ENCODE peak calls at places on chromosomes 12 and 14, in seven cellular contexts. X is A549, B is body of pancreas, C is upper lobe of left lung, L is HCT116, H is right lobe of liver, G is GM12878. V is an unnamed sample.
A peak's percentile ranks its signal among the peaks of the same experiment; 100 is the strongest.

GRCh38 chr12:75482636-75483035 is 2.1 kb downstream of the GLIPR1 start:
- ATAC-seq in X (no peak), B (no peak), C (no peak), L (no peak), H (no peak), G (peak; percentile 25), V (no peak)

GRCh38 chr12:27984275-27984674 is 11.7 kb upstream of the PTHLH start:
- ATAC-seq in X (peak; percentile 95), B (no peak), C (no peak), L (no peak), H (no peak), G (no peak), V (no peak)

GRCh38 chr12:77833329-77833728 is 2.6 kb downstream of the NAV3 start:
- ATAC-seq in X (no peak), B (no peak), C (peak; percentile 53), L (no peak), H (no peak), G (peak; percentile 53), V (peak; percentile 47)

GRCh38 chr12:122243965-122244364 is 18.1 kb upstream of the DIABLO start:
- ATAC-seq in X (no peak), B (no peak), C (no peak), L (no peak), H (no peak), G (no peak), V (no peak)

GRCh38 chr12:13652105-13652504 is 329.3 kb downstream of the GRIN2B start:
- ATAC-seq in X (no peak), B (no peak), C (peak; percentile 74), L (no peak), H (no peak), G (no peak), V (no peak)

GRCh38 chr12:14950982-14951746 is 10.2 kb downstream of the ARHGDIB start:
- ATAC-seq in X (no peak), B (no peak), C (no peak), L (peak; percentile 94), H (no peak), G (no peak), V (no peak)

GRCh38 chr14:101177301-101178055 is 274.0 kb upstream of the RTL1 start:
- ATAC-seq in X (no peak), B (no peak), C (no peak), L (no peak), H (no peak), G (no peak), V (no peak)

GRCh38 chr14:88079624-88080023 is 74.7 kb downstream of the GPR65 start:
- ATAC-seq in X (no peak), B (no peak), C (no peak), L (no peak), H (no peak), G (no peak), V (no peak)

GRCh38 chr14:57712101-57712500 is 153.8 kb downstream of the SLC35F4 start:
- ATAC-seq in X (no peak), B (no peak), C (no peak), L (no peak), H (no peak), G (peak; percentile 51), V (no peak)

GRCh38 chr12:63086149-63086915 is 64.7 kb downstream of the AVPR1A start:
- ATAC-seq in X (no peak), B (no peak), C (no peak), L (no peak), H (peak; percentile 97), G (no peak), V (no peak)

GRCh38 chr12:15350643-15351042 is 28.3 kb downstream of the PTPRO start:
- ATAC-seq in X (no peak), B (no peak), C (no peak), L (no peak), H (no peak), G (no peak), V (no peak)

GRCh38 chr14:53042480-53042879 is 91.6 kb upstream of the FERMT2 start:
- ATAC-seq in X (no peak), B (no peak), C (no peak), L (no peak), H (peak; percentile 93), G (no peak), V (no peak)

GRCh38 chr12:103166949-103167348 is 209.5 kb downstream of the ASCL1 start:
- ATAC-seq in X (no peak), B (no peak), C (no peak), L (no peak), H (peak; percentile 84), G (no peak), V (no peak)

GRCh38 chr14:31752867-31753661 is 191.9 kb downstream of the NUBPL start:
- ATAC-seq in X (no peak), B (no peak), C (peak; percentile 65), L (no peak), H (no peak), G (peak; percentile 70), V (no peak)

GRCh38 chr12:115375188-115375991 is 691.4 kb upstream of the TBX3 start:
- ATAC-seq in X (peak; percentile 81), B (no peak), C (no peak), L (peak; percentile 72), H (no peak), G (peak; percentile 96), V (no peak)

GRCh38 chr12:97713972-97714588 is 251.5 kb downstream of the RMST start:
- ATAC-seq in X (no peak), B (peak; percentile 89), C (no peak), L (no peak), H (peak; percentile 83), G (no peak), V (no peak)

GRCh38 chr14:56774503-56774902 is 35.8 kb downstream of the OTX2 start:
- ATAC-seq in X (no peak), B (no peak), C (no peak), L (no peak), H (no peak), G (no peak), V (no peak)

GRCh38 chr12:56007892-56008471 is 10.9 kb downstream of the SUOX start:
- ATAC-seq in X (peak; percentile 71), B (peak; percentile 17), C (peak; percentile 19), L (peak; percentile 21), H (peak; percentile 3), G (peak; percentile 51), V (peak; percentile 23)

GRCh38 chr14:22515961-22516360 is 73.1 kb downstream of the DAD1 start:
- ATAC-seq in X (no peak), B (no peak), C (no peak), L (no peak), H (no peak), G (no peak), V (no peak)

GRCh38 chr14:22517117-22517720 is 71.8 kb downstream of the DAD1 start:
- ATAC-seq in X (no peak), B (no peak), C (no peak), L (no peak), H (no peak), G (peak; percentile 10), V (no peak)

GRCh38 chr14:22520786-22521185 is 68.2 kb downstream of the DAD1 start:
- ATAC-seq in X (no peak), B (no peak), C (no peak), L (no peak), H (no peak), G (peak; percentile 51), V (no peak)

GRCh38 chr14:22520235-22520634 is 68.8 kb downstream of the DAD1 start:
- ATAC-seq in X (no peak), B (no peak), C (no peak), L (no peak), H (no peak), G (no peak), V (no peak)

DNA sequence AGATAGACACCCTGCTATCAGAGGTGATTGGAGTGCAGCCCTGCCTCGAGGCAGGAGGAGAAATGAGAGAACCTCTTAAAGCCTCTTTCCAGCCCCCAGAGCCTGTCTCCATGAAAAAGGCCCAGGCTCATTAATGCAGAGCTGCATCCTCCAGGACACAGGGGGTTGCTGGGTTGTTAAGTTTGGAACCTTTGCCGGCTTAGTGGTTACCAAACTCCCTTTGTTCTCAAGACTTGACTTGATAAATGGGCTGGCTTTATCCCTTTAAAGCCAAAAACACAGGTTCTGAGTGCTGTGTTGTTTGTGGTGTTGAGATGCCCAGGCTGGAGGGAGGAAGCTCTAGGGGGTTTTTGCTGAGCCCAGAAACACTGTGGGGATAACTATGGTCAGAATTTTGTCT is 71.0 kb downstream of the DAD1 start:
- ATAC-seq in X (no peak), B (no peak), C (no peak), L (no peak), H (no peak), G (no peak), V (no peak)
- TF ChIP-seq POLR2A in X (no peak), B (no peak), C (no peak), L (no peak), H (no peak), G (no peak), V (no peak)

GRCh38 chr12:6613776-6614512 is 6.8 kb upstream of the CHD4 start:
- ATAC-seq in X (peak; percentile 81), B (peak; percentile 87), C (peak; percentile 93), L (peak; percentile 74), H (peak; percentile 83), G (peak; percentile 68), V (peak; percentile 91)
- TF ChIP-seq POLR2A in X (no peak), B (peak; percentile 61), C (no peak), L (no peak), H (no peak), G (peak; percentile 44), V (no peak)

GRCh38 chr14:105414456-105415371 is 4.9 kb upstream of the MTA1 start:
- ATAC-seq in X (peak; percentile 89), B (peak; percentile 68), C (peak; percentile 71), L (no peak), H (peak; percentile 75), G (peak; percentile 93), V (peak; percentile 85)
- TF ChIP-seq POLR2A in X (peak; percentile 41), B (no peak), C (no peak), L (no peak), H (no peak), G (peak; percentile 20), V (peak; percentile 14)

GRCh38 chr14:76918751-76919421 is 92.7 kb downstream of the LRRC74A start:
- ATAC-seq in X (peak; percentile 85), B (peak; percentile 88), C (peak; percentile 94), L (peak; percentile 75), H (peak; percentile 87), G (peak; percentile 11), V (peak; percentile 94)
- TF ChIP-seq POLR2A in X (no peak), B (peak; percentile 26), C (no peak), L (no peak), H (peak; percentile 42), G (no peak), V (no peak)

GRCh38 chr14:20522332-20522731 is 17.0 kb downstream of the RNASE10 start:
- ATAC-seq in X (no peak), B (no peak), C (no peak), L (no peak), H (no peak), G (no peak), V (no peak)

GRCh38 chr14:20512139-20512905 is 7.0 kb downstream of the RNASE10 start:
- ATAC-seq in X (no peak), B (no peak), C (no peak), L (no peak), H (no peak), G (no peak), V (no peak)

GRCh38 chr14:20515846-20516245 is 10.5 kb downstream of the RNASE10 start:
- ATAC-seq in X (no peak), B (no peak), C (no peak), L (no peak), H (no peak), G (no peak), V (no peak)

GRCh38 chr14:20516921-20517320 is 11.6 kb downstream of the RNASE10 start:
- ATAC-seq in X (no peak), B (no peak), C (no peak), L (no peak), H (no peak), G (no peak), V (no peak)
- TF ChIP-seq POLR2A in X (no peak), B (no peak), C (no peak), L (no peak), H (no peak), G (no peak), V (no peak)

V was measured in gastroesophageal sphincter.